ENCODE peak calls at places on chromosome 10, in nine cellular contexts. P is NCI-H2081; B is endothelial cell of umbilical vein; T is AG10803; E is SK-N-SH; K is neural crest cell; U is NCI-H748 treated with DMSO at 0.1 percent for 48 hours; I is fibroblast of mammary gland; F is activated naive CD4-positive, alpha-beta T cell treated with anti-CD3 and anti-CD28 coated beads, Interleukin-2, amount 50 U/mL, for 16 hours. W is an unnamed sample.

GRCh38 chr10:132928261-132928660 is 14.1 kb downstream of the CFAP46 start:
- DNase-seq in T (no peak), I (no peak), B (no peak), E (no peak), K (no peak), F (no peak), U (no peak), P (no peak), W (no peak)

GRCh38 chr10:50594012-50594411 is 29.7 kb downstream of the SGMS1 start:
- DNase-seq in I (peak), E (peak), P (peak), B (peak), T (peak), F (no peak), U (no peak), K (no peak), W (peak)

GRCh38 chr10:76675951-76676587 is 961.5 kb downstream of the KCNMA1 start:
- DNase-seq in K (no peak), E (no peak), T (peak), B (no peak), P (no peak), U (no peak), F (no peak), I (peak), W (no peak)

GRCh38 chr10:7474388-7474787 is 63.6 kb upstream of the SFMBT2 start:
- DNase-seq in B (no peak), F (no peak), K (no peak), U (no peak), P (no peak), E (no peak), I (no peak), T (no peak), W (no peak)

GRCh38 chr10:59907918-59908807 is 1.8 kb upstream of the CCDC6 start:
- DNase-seq in T (peak), E (no peak), B (peak), F (peak), P (peak), K (peak), U (peak), I (peak), W (no peak)

GRCh38 chr10:24091294-24091693 is 117.6 kb upstream of the KIAA1217 start:
- DNase-seq in I (no peak), E (no peak), T (no peak), F (no peak), B (no peak), K (no peak), P (no peak), U (no peak), W (no peak)

GRCh38 chr10:68471586-68472408 is at the start of gene DNA2:
- DNase-seq in U (peak), F (peak), P (peak), T (peak), E (peak), B (peak), I (peak), K (peak), W (peak)

GRCh38 chr10:124213471-124213870 is 120.1 kb upstream of the CHST15 start:
- DNase-seq in K (no peak), B (no peak), I (no peak), T (no peak), F (no peak), E (no peak), U (no peak), P (no peak), W (no peak)

GRCh38 chr10:89759531-89759930 is 58.1 kb downstream of the KIF20B start:
- DNase-seq in T (no peak), U (no peak), E (no peak), I (no peak), K (no peak), P (no peak), F (no peak), B (no peak), W (no peak)

GRCh38 chr10:93277360-93277759 is 203.7 kb downstream of the CYP26A1 start:
- DNase-seq in I (no peak), B (no peak), F (no peak), K (no peak), U (no peak), E (no peak), T (no peak), P (no peak), W (no peak)

GRCh38 chr10:113303747-113304146 is 249.1 kb upstream of the HABP2 start:
- DNase-seq in E (no peak), U (no peak), B (no peak), I (peak), K (no peak), T (peak), F (no peak), P (no peak), W (no peak)

GRCh38 chr10:117007080-117007479 is 2.1 kb upstream of the SHTN1 start:
- DNase-seq in E (peak), K (no peak), F (no peak), I (peak), T (peak), P (peak), U (no peak), B (peak), W (no peak)

GRCh38 chr10:6385683-6386082 is 183.0 kb downstream of the PFKFB3 start:
- DNase-seq in I (peak), F (no peak), P (no peak), B (no peak), U (no peak), T (peak), E (no peak), K (no peak), W (no peak)

GRCh38 chr10:51063659-51064535 is 10.4 kb upstream of the PRKG1 start:
- DNase-seq in I (peak), B (peak), T (peak), E (peak), U (no peak), F (no peak), K (no peak), P (peak), W (no peak)

GRCh38 chr10:124611738-124612137 is 132.4 kb downstream of the FAM53B start:
- DNase-seq in B (no peak), T (no peak), F (no peak), K (no peak), P (no peak), E (no peak), I (no peak), U (no peak), W (no peak)

GRCh38 chr10:130215076-130215917 is 79.1 kb downstream of the GLRX3 start:
- DNase-seq in B (no peak), E (no peak), U (no peak), T (no peak), F (no peak), I (no peak), P (no peak), K (no peak), W (no peak)

GRCh38 chr10:131435760-131436448 is 124.4 kb upstream of the TCERG1L start:
- DNase-seq in F (no peak), B (no peak), T (no peak), K (no peak), I (peak), P (no peak), U (no peak), E (no peak), W (no peak)

GRCh38 chr10:99540673-99541531 is 8.2 kb downstream of the NKX2-3 start:
- DNase-seq in F (no peak), E (peak), I (no peak), B (no peak), K (no peak), P (no peak), U (no peak), T (no peak), W (no peak)

GRCh38 chr10:70293169-70293813 is 9.5 kb upstream of the NPFFR1 start:
- DNase-seq in E (no peak), K (no peak), I (no peak), P (no peak), T (no peak), U (no peak), F (no peak), B (no peak), W (no peak)

GRCh38 chr10:43287056-43288007 is 20.5 kb upstream of the RASGEF1A start:
- DNase-seq in U (no peak), F (no peak), K (no peak), P (no peak), B (peak), I (no peak), T (no peak), E (no peak), W (no peak)

GRCh38 chr10:49371967-49372366 is 23.9 kb downstream of the DRGX start:
- DNase-seq in U (no peak), E (no peak), P (no peak), K (no peak), I (no peak), F (no peak), T (no peak), B (no peak), W (no peak)

GRCh38 chr10:46250898-46251856 is 35.6 kb upstream of the ANTXRL start:
- DNase-seq in I (no peak), B (no peak), T (no peak), U (no peak), E (no peak), P (no peak), K (no peak), F (peak), W (no peak)

W was measured in NCI-H345.